ENCODE peak calls at places on chromosomes 2 and 18, in four cellular contexts. B is suprapubic skin, C is brain microvascular endothelial cell, W is adrenal gland. D is an unnamed sample.

GRCh38 chr2:64274399-64275173 is 130.4 kb upstream of the PELI1 start:
- DNase-seq in B (no peak), C (no peak), W (no peak), D (no peak)

GRCh38 chr18:45686892-45687611 is 36.9 kb upstream of the SLC14A1 start:
- DNase-seq in B (no peak), C (no peak), W (no peak), D (no peak)

GRCh38 chr2:46540496-46541342 is 61.4 kb downstream of the TMEM247 start:
- DNase-seq in B (no peak), C (peak; percentile 73), W (peak; percentile 82), D (no peak)

GRCh38 chr2:119546446-119546765 is 2.2 kb downstream of the CFAP221 start:
- DNase-seq in B (no peak), C (no peak), W (no peak), D (peak; percentile 23)

GRCh38 chr2:15059870-15060617 is 427.5 kb downstream of the LRATD1 start:
- DNase-seq in B (no peak), C (no peak), W (no peak), D (no peak)

GRCh38 chr2:37527362-37527761 is 144.1 kb downstream of the CDC42EP3 start:
- DNase-seq in B (no peak), C (no peak), W (no peak), D (no peak)

GRCh38 chr2:78029392-78029995 is 507.3 kb upstream of the LRRTM4 start:
- DNase-seq in B (no peak), C (no peak), W (no peak), D (no peak)

GRCh38 chr2:949384-949893 is 1.2 kb upstream of the SNTG2 start:
- DNase-seq in B (no peak), C (no peak), W (no peak), D (no peak)

GRCh38 chr2:142980246-142981068 is 103.0 kb downstream of the KYNU start:
- DNase-seq in B (no peak), C (peak; percentile 43), W (no peak), D (no peak)

GRCh38 chr18:12321331-12321730 is 13.3 kb downstream of the TUBB6 start:
- DNase-seq in B (peak; percentile 7), C (no peak), W (no peak), D (no peak)

GRCh38 chr2:196105956-196106355 is 37.3 kb upstream of the DNAH7 start:
- DNase-seq in B (no peak), C (no peak), W (no peak), D (no peak)

GRCh38 chr18:26491194-26491816 is 57.0 kb downstream of the KCTD1 start:
- DNase-seq in B (no peak), C (no peak), W (no peak), D (no peak)

GRCh38 chr18:31490387-31490786 is 7.6 kb upstream of the DSG2 start:
- DNase-seq in B (no peak), C (no peak), W (no peak), D (no peak)

GRCh38 chr2:98555681-98556080 is 52.6 kb downstream of the COA5 start:
- DNase-seq in B (no peak), C (no peak), W (no peak), D (no peak)

GRCh38 chr18:58856881-58857280 is 7.8 kb upstream of the ZNF532 start:
- DNase-seq in B (no peak), C (no peak), W (no peak), D (no peak)

GRCh38 chr2:135473567-135473966 is 57.5 kb downstream of the ZRANB3 start:
- DNase-seq in B (no peak), C (peak; percentile 16), W (peak; percentile 27), D (peak; percentile 16)

GRCh38 chr2:54595999-54596903 is 127.2 kb upstream of the EML6 start:
- DNase-seq in B (no peak), C (no peak), W (no peak), D (no peak)

DNA sequence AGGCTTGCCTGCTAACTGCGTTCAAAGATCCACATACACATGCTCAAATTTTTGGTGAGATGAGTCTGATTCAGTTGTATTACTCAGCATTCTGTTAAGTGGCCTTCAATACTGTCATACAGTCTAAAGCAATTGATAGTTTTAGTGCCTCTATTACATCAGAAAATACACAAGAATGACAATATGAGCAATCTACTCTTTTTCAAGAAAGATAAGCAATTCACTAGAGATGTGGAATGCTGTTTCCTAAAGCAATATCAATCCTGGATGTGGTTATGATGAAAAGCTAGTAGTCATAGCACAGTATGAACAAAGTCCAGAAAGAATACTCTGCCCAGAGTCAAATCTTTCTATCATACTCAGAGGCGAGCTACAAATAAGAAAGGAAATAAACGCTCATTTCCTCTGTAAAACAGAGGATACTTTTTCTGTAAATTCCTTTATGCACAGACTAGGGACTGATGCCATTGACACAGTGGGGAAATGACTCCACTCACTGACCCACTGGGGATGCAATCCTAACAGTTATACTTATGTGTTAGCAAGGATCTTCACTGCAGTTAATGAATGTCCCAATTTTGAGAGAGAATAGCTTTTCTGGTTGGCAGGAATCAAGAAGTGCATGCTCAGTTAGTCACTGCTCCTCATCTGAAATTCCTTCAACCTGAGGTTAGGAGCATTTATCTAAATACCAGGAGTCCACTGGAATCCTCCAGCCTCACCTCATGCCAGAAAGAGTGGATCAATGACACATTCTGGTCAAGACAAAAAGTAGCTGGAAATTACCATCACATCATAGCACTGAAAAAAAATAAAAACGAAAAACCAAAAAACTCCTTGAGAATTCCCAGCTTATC is 83.3 kb downstream of the PDE11A start:
- DNase-seq in B (no peak), C (no peak), W (no peak), D (no peak)
- H3K27ac ChIP-seq in B (no peak overlapping the region), C (no peak overlapping the region), W (no peak overlapping the region), D (no peak overlapping the region)

GRCh38 chr2:240326246-240326645 is 109.2 kb upstream of the GPC1 start:
- DNase-seq in B (peak; percentile 45), C (no peak), W (no peak), D (no peak)

GRCh38 chr2:240324312-240325005 is 111.0 kb upstream of the GPC1 start:
- DNase-seq in B (peak; percentile 63), C (no peak), W (no peak), D (no peak)

GRCh38 chr2:240325006-240325653 is 110.3 kb upstream of the GPC1 start:
- DNase-seq in B (peak; percentile 71), C (no peak), W (no peak), D (no peak)

GRCh38 chr2:240326886-240327285 is 108.6 kb upstream of the GPC1 start:
- DNase-seq in B (peak; percentile 52), C (no peak), W (no peak), D (no peak)

GRCh38 chr2:240325654-240326031 is 109.8 kb upstream of the GPC1 start:
- DNase-seq in B (peak; percentile 34), C (no peak), W (peak; percentile 86), D (no peak)
- TF ChIP-seq CTCF in B (no peak), C (no peak), W (no peak), D (no peak)

GRCh38 chr18:74524097-74524496 is 10.2 kb upstream of the CNDP1 start:
- DNase-seq in B (no peak), C (no peak), W (peak; percentile 46), D (no peak)
- H3K27ac ChIP-seq in B (no peak overlapping the region), C (no peak overlapping the region), W (no peak overlapping the region), D (no peak overlapping the region)

DNA sequence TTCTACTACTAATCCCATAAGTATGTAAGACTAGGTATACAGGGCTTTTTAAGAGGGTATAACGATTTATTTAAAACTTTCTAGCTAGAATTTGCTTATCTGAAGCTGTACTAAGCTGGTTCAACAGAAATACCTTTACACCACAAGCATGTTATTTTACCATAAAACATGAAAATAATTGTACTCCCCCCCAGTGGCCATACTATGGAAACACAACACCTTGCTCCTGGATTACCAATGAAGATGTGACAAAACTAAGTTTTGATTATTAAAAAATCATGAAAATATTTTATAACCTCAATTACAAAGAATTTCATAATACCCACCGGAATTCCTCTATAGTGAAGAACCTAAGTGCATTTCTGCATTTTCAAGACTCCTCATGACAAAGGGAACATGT is 27.3 kb downstream of the LPIN2 start:
- DNase-seq in B (no peak), C (no peak), W (no peak), D (no peak)
- TF ChIP-seq CTCF in B (peak; percentile 35), C (peak; percentile 45), W (peak; percentile 55), D (no peak)

GRCh38 chr2:216111122-216111521 is 2.0 kb downstream of the XRCC5 start:
- DNase-seq in B (no peak), C (no peak), W (no peak), D (no peak)

GRCh38 chr2:216108310-216108966 is 710 bp upstream of the XRCC5 start:
- DNase-seq in B (no peak), C (no peak), W (no peak), D (peak; percentile 66)

GRCh38 chr2:216108967-216109921 is at the start of gene XRCC5:
- DNase-seq in B (peak; percentile 98), C (peak; percentile 93), W (peak; percentile 98), D (peak; percentile 96)

GRCh38 chr2:216109962-216110614 is 940 bp downstream of the XRCC5 start:
- DNase-seq in B (no peak), C (peak; percentile 3), W (no peak), D (no peak)

DNA sequence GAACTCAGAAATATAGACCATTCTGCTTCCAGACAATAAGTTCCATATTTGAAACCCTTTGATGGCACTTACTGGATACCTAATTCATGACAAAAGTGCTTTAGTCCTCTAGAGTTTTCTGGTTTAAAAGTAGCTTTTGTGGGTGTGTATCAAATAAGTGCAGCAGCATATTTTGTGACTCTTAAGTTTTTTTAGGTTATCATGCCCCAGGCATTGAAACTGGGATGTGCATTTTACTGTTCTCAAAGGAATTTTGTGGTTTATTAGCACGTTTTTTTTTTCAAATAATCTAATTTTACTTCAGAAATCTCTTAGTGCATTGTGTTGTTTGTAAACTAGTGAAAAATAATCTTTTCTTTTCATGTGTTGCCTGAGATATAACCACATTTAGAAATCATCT is 1.5 kb downstream of the XRCC5 start:
- DNase-seq in B (no peak), C (no peak), W (no peak), D (no peak)
- H3K27ac ChIP-seq in B (peak overlapping the region; percentile 94), C (no peak overlapping the region), W (no peak overlapping the region), D (peak overlapping the region; percentile 95)